ENCODE peak calls at places on chromosomes 13 and 19, in four cellular contexts. O is tibial nerve; V is CD4-positive, alpha-beta T cell; X is GM12865. Z is an unnamed sample.

GRCh38 chr13:90808838-90809237 is 538.6 kb upstream of the MIR17HG start:
- DNase-seq in O (no peak), V (no peak), X (no peak), Z (no peak)

GRCh38 chr13:25733696-25734435 is 317.9 kb downstream of the SHISA2 start:
- DNase-seq in O (no peak), V (no peak), X (no peak), Z (no peak)

GRCh38 chr13:40233731-40234195 is 432.7 kb downstream of the FOXO1 start:
- DNase-seq in O (no peak), V (no peak), X (no peak), Z (no peak)

GRCh38 chr13:44719857-44720671 is 143.9 kb upstream of the TSC22D1 start:
- DNase-seq in O (no peak), V (no peak), X (no peak), Z (no peak)

GRCh38 chr13:23506071-23506820 is 64.0 kb upstream of the TNFRSF19 start:
- DNase-seq in O (no peak), V (no peak), X (no peak), Z (no peak)

GRCh38 chr13:38872693-38873092 is 117.9 kb downstream of the STOML3 start:
- DNase-seq in O (no peak), V (peak), X (peak), Z (peak)

GRCh38 chr13:58324130-58324529 is 692.6 kb downstream of the PCDH17 start:
- DNase-seq in O (no peak), V (no peak), X (no peak), Z (no peak)

GRCh38 chr19:18982669-18983068 is 41.7 kb upstream of the HOMER3 start:
- DNase-seq in O (no peak), V (no peak), X (no peak), Z (no peak)

GRCh38 chr13:57633950-57634828 is 2.6 kb downstream of the PCDH17 start:
- DNase-seq in O (no peak), V (no peak), X (no peak), Z (peak)

GRCh38 chr19:57667220-57667619 is 1.5 kb upstream of the ZSCAN4 start:
- DNase-seq in O (no peak), V (no peak), X (no peak), Z (no peak)

GRCh38 chr13:39820606-39821005 is 165.1 kb downstream of the COG6 start:
- DNase-seq in O (no peak), V (no peak), X (no peak), Z (no peak)

GRCh38 chr13:105598551-105598950 is 936.9 kb downstream of the EFNB2 start:
- DNase-seq in O (no peak), V (no peak), X (no peak), Z (no peak)

GRCh38 chr13:79237981-79238380 is 168.1 kb downstream of the RBM26 start:
- DNase-seq in O (no peak), V (no peak), X (no peak), Z (no peak)

GRCh38 chr13:49791214-49791752 is 1.2 kb downstream of the KPNA3 start:
- DNase-seq in O (no peak), V (no peak), X (peak), Z (peak)

GRCh38 chr19:2478324-2478755 is 2.4 kb downstream of the GADD45B start:
- DNase-seq in O (peak), V (peak), X (peak), Z (peak)

GRCh38 chr19:3175761-3176714 is 2.5 kb upstream of the S1PR4 start:
- DNase-seq in O (no peak), V (peak), X (peak), Z (peak)

GRCh38 chr13:111065698-111066097 is 49.4 kb upstream of the ARHGEF7 start:
- DNase-seq in O (no peak), V (no peak), X (no peak), Z (no peak)

GRCh38 chr13:99384468-99384867 is 77.3 kb upstream of the GPR183 start:
- DNase-seq in O (no peak), V (peak), X (no peak), Z (peak)

GRCh38 chr19:49196527-49197240 is 39.1 kb downstream of the TRPM4 start:
- DNase-seq in O (no peak), V (no peak), X (no peak), Z (no peak)

GRCh38 chr13:106609116-106609515 is 41.2 kb upstream of the ARGLU1 start:
- DNase-seq in O (no peak), V (no peak), X (no peak), Z (no peak)

GRCh38 chr13:50576156-50576555 is 267.3 kb downstream of the DLEU7 start:
- DNase-seq in O (no peak), V (no peak), X (no peak), Z (no peak)

GRCh38 chr19:10603873-10604459 is 16.9 kb upstream of the AP1M2 start:
- DNase-seq in O (no peak), V (peak), X (peak), Z (peak)

GRCh38 chr13:87356314-87356713 is 314.9 kb upstream of the SLITRK5 start:
- DNase-seq in O (no peak), V (no peak), X (peak), Z (no peak)

GRCh38 chr19:48961051-48961649 is 4.0 kb upstream of the FTL start:
- DNase-seq in O (no peak), V (no peak), X (no peak), Z (peak)

GRCh38 chr13:61410669-61411297 is 4.9 kb downstream of the PCDH20 start:
- DNase-seq in O (no peak), V (no peak), X (peak), Z (no peak)

GRCh38 chr13:99614465-99614885 is 113.2 kb downstream of the TM9SF2 start:
- DNase-seq in O (no peak), V (peak), X (peak), Z (peak)

GRCh38 chr19:22427587-22428298 is 5.6 kb upstream of the ZNF98 start:
- DNase-seq in O (no peak), V (no peak), X (no peak), Z (no peak)

GRCh38 chr13:73194310-73194709 is 135.5 kb downstream of the KLF5 start:
- DNase-seq in O (no peak), V (no peak), X (no peak), Z (no peak)

GRCh38 chr19:543912-544608 is at the start of gene GZMM:
- DNase-seq in O (no peak), V (peak), X (no peak), Z (peak)

GRCh38 chr13:48728226-48728625 is 74.5 kb downstream of the CYSLTR2 start:
- DNase-seq in O (no peak), V (no peak), X (peak), Z (no peak)

GRCh38 chr13:48733739-48734329 is 80.1 kb downstream of the CYSLTR2 start:
- DNase-seq in O (no peak), V (no peak), X (no peak), Z (no peak)

GRCh38 chr13:48731957-48732569 is 78.3 kb downstream of the CYSLTR2 start:
- DNase-seq in O (no peak), V (peak), X (peak), Z (peak)

GRCh38 chr13:48728876-48729275 is 75.1 kb downstream of the CYSLTR2 start:
- DNase-seq in O (no peak), V (no peak), X (no peak), Z (no peak)

DNA sequence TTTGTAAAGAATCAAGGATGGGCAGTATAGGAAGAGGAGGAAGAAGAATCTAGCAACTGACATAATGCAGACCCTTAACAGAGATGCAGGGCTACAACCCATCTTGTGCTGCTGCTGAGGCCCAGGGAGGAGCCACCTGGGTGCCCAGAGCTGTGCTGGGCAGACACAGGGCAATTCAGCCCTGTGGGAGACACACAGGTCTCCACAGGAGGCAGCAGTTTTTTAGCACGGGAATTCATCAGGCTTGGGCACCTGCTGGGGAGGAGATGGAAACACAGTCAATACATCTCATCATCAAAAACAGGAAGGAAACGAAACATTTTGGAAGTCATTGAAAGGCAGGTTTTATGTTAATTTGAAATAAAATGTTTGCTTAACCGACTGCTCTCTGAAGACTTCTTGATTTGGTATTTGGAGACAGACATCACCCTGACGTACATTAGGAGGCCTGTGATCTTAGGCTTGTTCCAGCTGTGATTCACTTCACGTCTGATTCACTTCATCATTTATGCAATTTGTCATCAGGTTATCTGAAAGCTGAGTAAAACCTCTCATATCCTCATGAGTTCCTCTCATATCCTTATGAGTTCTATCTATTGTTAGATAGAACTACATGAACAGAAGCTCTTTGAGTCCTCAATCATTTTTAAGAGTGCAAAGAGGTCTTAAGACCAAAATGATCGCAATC is 77.4 kb downstream of the CYSLTR2 start:
- DNase-seq in O (no peak), V (no peak), X (no peak), Z (no peak)
- TF ChIP-seq CTCF in O (no peak), V (no peak), X (no peak), Z (no peak)

GRCh38 chr19:36030264-36031148 is 2.2 kb downstream of the CLIP3 start:
- DNase-seq in O (no peak), V (no peak), X (peak), Z (no peak)
- TF ChIP-seq CTCF in O (no peak), V (no peak), X (peak), Z (no peak)

GRCh38 chr19:30116984-30117555 is 175.0 kb downstream of the URI1 start:
- DNase-seq in O (no peak), V (no peak), X (no peak), Z (no peak)
- TF ChIP-seq CTCF in O (no peak), V (no peak), X (no peak), Z (no peak)

DNA sequence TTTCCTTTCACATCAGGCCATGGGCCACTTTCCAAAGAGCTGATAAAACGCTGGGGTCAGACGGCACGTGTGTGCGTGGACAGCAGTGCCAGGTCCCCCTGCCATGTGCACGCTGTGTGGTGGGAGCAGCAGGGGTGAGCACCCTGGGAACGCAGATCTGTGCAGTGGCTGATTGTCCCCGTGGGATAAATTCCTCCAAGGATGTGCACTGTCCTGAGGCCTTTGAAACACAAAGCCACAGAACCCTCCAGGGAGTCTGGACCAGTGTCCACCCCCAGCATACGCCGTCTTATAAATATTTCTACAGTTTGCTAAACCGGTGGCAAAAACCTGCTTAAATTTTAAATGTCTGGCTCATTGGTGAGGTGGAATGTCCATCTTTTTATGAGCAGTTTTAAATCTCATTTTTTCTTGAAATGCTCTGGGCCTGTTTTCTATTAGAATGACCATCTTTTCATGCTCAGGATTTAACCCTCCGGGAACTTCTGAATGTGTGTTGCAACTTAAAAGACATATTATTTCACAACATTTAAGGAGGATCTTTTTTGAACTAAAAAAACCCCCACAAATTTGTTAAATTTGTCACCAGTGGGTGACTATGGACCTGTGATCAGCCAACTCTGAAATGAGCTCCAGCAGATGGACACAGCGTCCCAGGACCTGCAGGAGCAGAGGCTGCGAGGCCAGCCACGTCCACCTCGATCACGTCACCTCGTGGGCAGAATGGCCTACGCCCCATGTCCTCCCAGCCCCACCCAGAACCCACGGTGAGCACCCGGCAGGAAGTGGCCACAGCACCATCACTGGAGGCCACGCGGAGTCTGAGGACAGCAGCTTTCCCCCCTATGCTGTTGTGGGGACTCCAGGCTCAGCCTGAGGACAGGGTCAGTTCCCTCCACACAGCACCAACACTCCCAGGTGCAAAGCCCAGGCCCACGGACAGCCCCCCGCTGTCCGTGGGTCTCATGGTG is 68.6 kb downstream of the RASA3 start:
- DNase-seq in O (peak), V (no peak), X (peak), Z (peak)
- TF ChIP-seq CTCF in O (no peak), V (no peak), X (no peak), Z (no peak)

GRCh38 chr13:29369060-29369743 is 226.3 kb downstream of the SLC7A1 start:
- DNase-seq in O (no peak), V (no peak), X (peak), Z (peak)
- TF ChIP-seq CTCF in O (peak), V (peak), X (peak), Z (peak)

DNA sequence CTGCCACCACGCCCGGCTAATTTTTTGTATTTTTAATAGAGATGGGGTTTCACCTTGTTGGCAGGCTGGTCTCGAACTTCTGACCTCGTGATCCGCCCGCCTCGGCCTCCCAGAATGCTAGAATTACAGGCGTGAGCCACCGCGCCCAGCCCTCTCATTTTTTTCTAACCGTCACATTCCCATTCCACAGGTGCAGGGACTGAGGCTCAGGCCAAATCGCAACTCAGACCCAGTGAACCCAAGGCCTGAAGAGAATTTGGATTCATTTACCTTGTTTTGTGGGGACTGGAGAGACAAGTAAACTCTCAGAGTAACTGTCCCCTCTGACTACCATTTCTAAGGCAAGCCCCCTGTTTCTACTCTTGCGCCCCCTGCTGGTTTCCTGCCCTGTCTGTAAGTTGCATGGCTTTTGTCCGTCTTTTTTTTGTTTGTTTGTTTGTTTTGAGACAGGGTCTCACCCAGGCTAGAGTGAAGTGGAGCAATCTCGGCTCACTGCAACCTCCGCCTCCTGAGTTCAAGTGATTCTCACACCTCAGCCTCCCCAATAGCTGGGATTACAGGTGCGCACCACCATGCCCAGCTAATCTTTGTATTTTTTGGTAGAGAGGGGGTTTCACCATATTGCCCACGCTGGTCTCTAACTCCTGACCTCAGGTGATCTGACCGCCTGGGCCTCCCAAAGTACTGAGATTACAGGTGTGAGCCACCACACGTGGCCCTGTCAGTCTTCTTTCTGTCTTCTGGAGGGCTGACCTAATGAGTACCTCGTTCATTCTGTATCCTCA is 2.3 kb upstream of the STRN4 start:
- DNase-seq in O (peak), V (peak), X (peak), Z (peak)
- TF ChIP-seq CTCF in O (peak), V (peak), X (peak), Z (peak)